ENCODE peak calls at places on chromosome 15, in ten cellular contexts. E, H, I, Z, S, A, F, U, D and L are unnamed samples.

GRCh38 chr15:44780608-44781007 is 44.3 kb downstream of the TRIM69 start:
- DNase-seq in D (no peak), H (no peak), S (no peak), I (no peak), U (no peak), Z (no peak), F (no peak), A (no peak), E (no peak), L (no peak)

GRCh38 chr15:90642464-90643300 is 74.5 kb upstream of the BLM start:
- DNase-seq in H (no peak), S (no peak), F (no peak), I (no peak), A (no peak), E (no peak), U (peak; percentile 23), D (no peak), Z (no peak), L (no peak)

GRCh38 chr15:75369897-75370581 is 1.6 kb upstream of the MAN2C1 start:
- DNase-seq in H (no peak), I (no peak), Z (no peak), U (no peak), A (no peak), E (no peak), D (no peak), S (no peak), F (no peak), L (no peak)

GRCh38 chr15:67998599-67999122 is 55.5 kb upstream of the PIAS1 start:
- DNase-seq in I (peak; percentile 81), S (no peak), H (peak; percentile 38), Z (no peak), U (no peak), F (peak; percentile 85), E (peak; percentile 63), D (no peak), A (peak; percentile 37), L (no peak)

GRCh38 chr15:47983533-47983932 is 137.3 kb upstream of the SLC24A5 start:
- DNase-seq in A (peak; percentile 25), F (peak; percentile 13), H (no peak), I (no peak), D (no peak), Z (no peak), E (no peak), S (no peak), U (no peak), L (no peak)

GRCh38 chr15:68704496-68705021 is 116.1 kb downstream of the ANP32A start:
- DNase-seq in A (peak; percentile 27), S (peak; percentile 48), F (no peak), Z (no peak), H (peak; percentile 31), E (peak; percentile 85), I (peak; percentile 35), U (no peak), D (no peak), L (no peak)

GRCh38 chr15:52668133-52668532 is 11.1 kb downstream of the ATOSA start:
- DNase-seq in I (no peak), A (no peak), S (no peak), Z (no peak), E (peak; percentile 35), U (no peak), H (no peak), D (no peak), F (no peak), L (no peak)

GRCh38 chr15:57442371-57442770 is 66.1 kb downstream of the CGNL1 start:
- DNase-seq in H (no peak), F (no peak), I (no peak), A (no peak), E (no peak), S (no peak), U (no peak), D (no peak), Z (no peak), L (no peak)

GRCh38 chr15:33119263-33119662 is 75.3 kb downstream of the FMN1 start:
- DNase-seq in E (no peak), U (no peak), Z (no peak), F (peak; percentile 46), H (no peak), I (no peak), D (no peak), S (no peak), A (no peak), L (no peak)

GRCh38 chr15:64619880-64620839 is 155.2 kb downstream of the RBPMS2 start:
- DNase-seq in D (no peak), S (no peak), Z (no peak), A (peak; percentile 38), F (peak; percentile 85), U (no peak), H (no peak), E (peak; percentile 64), I (no peak), L (no peak)

GRCh38 chr15:68372291-68372811 is 59.6 kb downstream of the ITGA11 start:
- DNase-seq in D (no peak), S (no peak), E (peak; percentile 58), I (no peak), F (peak; percentile 43), H (peak; percentile 49), Z (peak; percentile 18), U (no peak), A (peak; percentile 33), L (no peak)

GRCh38 chr15:28006116-28006911 is 92.8 kb downstream of the OCA2 start:
- DNase-seq in H (no peak), U (no peak), E (no peak), D (no peak), Z (no peak), A (no peak), S (no peak), F (no peak), I (no peak), L (no peak)

GRCh38 chr15:66907826-66908502 is 157.4 kb upstream of the SMAD3 start:
- DNase-seq in E (peak; percentile 48), Z (no peak), D (peak; percentile 36), F (no peak), H (peak; percentile 37), S (no peak), I (no peak), A (no peak), U (no peak), L (peak; percentile 90)

GRCh38 chr15:84715442-84716035 is 400 bp downstream of the SEC11A start:
- DNase-seq in Z (no peak), U (peak; percentile 46), S (no peak), H (peak; percentile 38), I (peak; percentile 49), F (peak; percentile 13), E (peak; percentile 42), A (peak; percentile 30), D (peak; percentile 14), L (no peak)

GRCh38 chr15:49145651-49146609 is 9.5 kb downstream of the COPS2 start:
- DNase-seq in D (no peak), S (no peak), U (peak; percentile 24), I (peak; percentile 52), E (peak; percentile 77), A (peak; percentile 76), F (peak; percentile 73), H (peak; percentile 47), Z (peak; percentile 35), L (no peak)

GRCh38 chr15:79092382-79092781 is 1.8 kb upstream of the RASGRF1 start:
- DNase-seq in A (no peak), I (no peak), U (no peak), F (no peak), E (no peak), D (no peak), Z (no peak), H (no peak), S (no peak), L (peak; percentile 16)
- H3K27me3 ChIP-seq in A (peaks cover 11% of the 10 kb centered on the region), I (peaks cover 31% of the 10 kb centered on the region), U (peaks cover under 1% of the 10 kb centered on the region), F (peaks cover 57% of the 10 kb centered on the region), E (peaks cover 98% of the 10 kb centered on the region), D (peaks cover 71% of the 10 kb centered on the region), Z (peaks cover 36% of the 10 kb centered on the region), H (peaks cover 51% of the 10 kb centered on the region), S (peaks cover 25% of the 10 kb centered on the region), L (no peaks in the 10 kb centered on the region)

GRCh38 chr15:91886878-91887277 is 33.4 kb downstream of the SLCO3A1 start:
- DNase-seq in S (no peak), H (no peak), D (no peak), Z (no peak), E (no peak), I (no peak), U (no peak), A (no peak), F (no peak), L (no peak)
- H3K4me1 ChIP-seq in S (peaks cover 26% of the 10 kb centered on the region), H (no peaks in the 10 kb centered on the region), D (peaks cover 16% of the 10 kb centered on the region), Z (no peaks in the 10 kb centered on the region), E (peaks cover 48% of the 10 kb centered on the region), I (no peaks in the 10 kb centered on the region), U (no peaks in the 10 kb centered on the region), A (peaks cover 15% of the 10 kb centered on the region), F (peaks cover 12% of the 10 kb centered on the region), L (no peaks in the 10 kb centered on the region)

GRCh38 chr15:74233864-74234597 is 2.1 kb upstream of the CCDC33 start:
- DNase-seq in H (no peak), D (no peak), F (no peak), E (no peak), I (no peak), A (no peak), Z (no peak), U (no peak), S (no peak), L (no peak)
- H3K27me3 ChIP-seq in H (no peaks in the 10 kb centered on the region), D (no peaks in the 10 kb centered on the region), F (no peaks in the 10 kb centered on the region), E (no peaks in the 10 kb centered on the region), I (no peaks in the 10 kb centered on the region), A (peaks cover 11% of the 10 kb centered on the region), Z (no peaks in the 10 kb centered on the region), U (peaks cover 11% of the 10 kb centered on the region), S (no peaks in the 10 kb centered on the region), L (no peaks in the 10 kb centered on the region)

GRCh38 chr15:60523056-60523455 is 44.1 kb upstream of the ICE2 start:
- DNase-seq in I (no peak), H (no peak), F (peak; percentile 85), S (no peak), D (no peak), A (peak; percentile 44), Z (no peak), U (no peak), E (no peak), L (no peak)

GRCh38 chr15:60529332-60529731 is 50.4 kb upstream of the ICE2 start:
- DNase-seq in S (no peak), A (no peak), U (no peak), E (no peak), F (peak; percentile 65), H (no peak), D (no peak), I (no peak), Z (no peak), L (no peak)

GRCh38 chr15:60526127-60526616 is 47.2 kb upstream of the ICE2 start:
- DNase-seq in U (no peak), H (peak; percentile 85), E (no peak), S (no peak), I (no peak), Z (no peak), A (no peak), D (peak; percentile 36), F (peak; percentile 94), L (no peak)

GRCh38 chr15:60528530-60528929 is 49.6 kb upstream of the ICE2 start:
- DNase-seq in Z (no peak), H (no peak), S (no peak), D (no peak), E (no peak), F (peak; percentile 27), U (no peak), I (no peak), A (no peak), L (no peak)

DNA sequence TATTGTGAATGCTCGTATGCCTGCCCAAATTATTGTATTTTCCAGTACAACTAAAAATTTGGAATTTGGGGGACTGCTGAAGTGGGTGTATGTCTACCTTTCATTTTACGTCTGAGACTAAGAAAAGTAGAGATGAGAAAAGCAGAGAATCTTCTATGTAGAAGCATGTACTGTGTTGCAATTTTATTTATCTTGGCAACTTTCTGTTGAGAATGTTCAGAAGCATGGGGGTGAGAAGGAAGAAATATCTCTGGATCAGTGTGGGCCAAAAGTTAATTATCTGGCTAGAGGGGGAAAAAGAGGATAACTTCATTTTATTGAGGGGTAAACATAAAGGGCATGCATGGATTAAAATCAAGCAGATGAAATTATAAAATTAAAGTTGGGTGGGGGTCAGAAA is 46.7 kb upstream of the ICE2 start:
- DNase-seq in E (peak; percentile 49), A (peak; percentile 26), I (no peak), F (no peak), Z (no peak), U (no peak), S (no peak), H (no peak), D (no peak), L (no peak)
- H3K4me1 ChIP-seq in E (peaks cover under 1% of the 10 kb centered on the region), A (no peaks in the 10 kb centered on the region), I (no peaks in the 10 kb centered on the region), F (peaks cover 71% of the 10 kb centered on the region), Z (no peaks in the 10 kb centered on the region), U (no peaks in the 10 kb centered on the region), S (peaks cover 4% of the 10 kb centered on the region), H (peaks cover 34% of the 10 kb centered on the region), D (peaks cover 45% of the 10 kb centered on the region), L (no peaks in the 10 kb centered on the region)